ENCODE peak calls at places on chromosomes 12 and 14, in five cellular contexts. One of them, this sample, is unnamed.

GRCh38 chr12:130419116-130419515 is 81.4 kb downstream of the PIWIL1 start:
- DNase-seq in stimulated activated naive CD4-positive, alpha-beta T cell: no peak
- DNase-seq in NCI-H774: no peak
- DNase-seq in AG04450: no peak
- DNase-seq in G401: no peak
- DNase-seq in this sample: no peak

GRCh38 chr12:113162102-113163029 is 12.8 kb downstream of the CFAP73 start:
- DNase-seq in AG04450: no peak
- DNase-seq in stimulated activated naive CD4-positive, alpha-beta T cell: no peak
- DNase-seq in G401: no peak
- DNase-seq in NCI-H774: no peak
- DNase-seq in this sample: no peak

GRCh38 chr12:45637706-45638105 is 91.8 kb upstream of the ARID2 start:
- DNase-seq in AG04450: peak; percentile 73
- DNase-seq in G401: no peak
- DNase-seq in NCI-H774: no peak
- DNase-seq in stimulated activated naive CD4-positive, alpha-beta T cell: no peak
- DNase-seq in this sample: no peak

GRCh38 chr14:46818147-46818546 is 166.6 kb upstream of the RPL10L start:
- DNase-seq in AG04450: no peak
- DNase-seq in G401: no peak
- DNase-seq in NCI-H774: peak; percentile 6
- DNase-seq in stimulated activated naive CD4-positive, alpha-beta T cell: no peak
- DNase-seq in this sample: no peak

GRCh38 chr12:66620026-66620425 is 58.9 kb downstream of the GRIP1 start:
- DNase-seq in stimulated activated naive CD4-positive, alpha-beta T cell: no peak
- DNase-seq in G401: no peak
- DNase-seq in AG04450: no peak
- DNase-seq in NCI-H774: no peak
- DNase-seq in this sample: no peak

GRCh38 chr12:53174881-53175491 is 5.5 kb upstream of the ZNF740 start:
- DNase-seq in AG04450: no peak
- DNase-seq in stimulated activated naive CD4-positive, alpha-beta T cell: no peak
- DNase-seq in NCI-H774: peak; percentile 84
- DNase-seq in G401: peak; percentile 19
- DNase-seq in this sample: no peak

GRCh38 chr14:70663707-70664179 is 22.0 kb downstream of the TTC9 start:
- DNase-seq in G401: no peak
- DNase-seq in AG04450: no peak
- DNase-seq in stimulated activated naive CD4-positive, alpha-beta T cell: no peak
- DNase-seq in NCI-H774: no peak
- DNase-seq in this sample: no peak

GRCh38 chr12:56521209-56521589 is 421 bp upstream of the RBMS2 start:
- DNase-seq in NCI-H774: no peak
- DNase-seq in AG04450: no peak
- DNase-seq in stimulated activated naive CD4-positive, alpha-beta T cell: no peak
- DNase-seq in G401: no peak
- DNase-seq in this sample: no peak

GRCh38 chr14:57748279-57748678 is 117.6 kb downstream of the SLC35F4 start:
- DNase-seq in G401: no peak
- DNase-seq in NCI-H774: no peak
- DNase-seq in stimulated activated naive CD4-positive, alpha-beta T cell: no peak
- DNase-seq in AG04450: no peak
- DNase-seq in this sample: no peak

GRCh38 chr12:120581998-120582397 is 796 bp upstream of the POP5 start:
- DNase-seq in G401: no peak
- DNase-seq in AG04450: no peak
- DNase-seq in NCI-H774: no peak
- DNase-seq in stimulated activated naive CD4-positive, alpha-beta T cell: no peak
- DNase-seq in this sample: no peak

GRCh38 chr14:23195552-23196101 is 12.2 kb upstream of the SLC7A8 start:
- DNase-seq in AG04450: no peak
- DNase-seq in stimulated activated naive CD4-positive, alpha-beta T cell: no peak
- DNase-seq in G401: no peak
- DNase-seq in NCI-H774: no peak
- DNase-seq in this sample: no peak

GRCh38 chr12:6644903-6645302 is 2.3 kb downstream of the ACRBP start:
- DNase-seq in NCI-H774: no peak
- DNase-seq in AG04450: no peak
- DNase-seq in G401: no peak
- DNase-seq in stimulated activated naive CD4-positive, alpha-beta T cell: no peak
- DNase-seq in this sample: no peak

GRCh38 chr12:105385141-105385540 is 54.6 kb downstream of the C12orf75 start:
- DNase-seq in NCI-H774: no peak
- DNase-seq in AG04450: no peak
- DNase-seq in stimulated activated naive CD4-positive, alpha-beta T cell: no peak
- DNase-seq in G401: no peak
- DNase-seq in this sample: no peak